ENCODE peak calls at places on chromosome 4, in nine cellular contexts. One of them, this sample, is unnamed.

GRCh38 chr4:23878912-23879732 is 10.7 kb downstream of the PPARGC1A start:
- DNase-seq in dorsolateral prefrontal cortex: no peak
- DNase-seq in GM23338: peak
- DNase-seq in tibial nerve: no peak
- DNase-seq in transverse colon: no peak
- DNase-seq in H9: no peak
- DNase-seq in cardiac muscle cell: peak
- DNase-seq in lung: no peak
- DNase-seq in OCI-LY7: no peak
- DNase-seq in this sample: no peak

GRCh38 chr4:77154074-77154473 is 2.9 kb upstream of the CCNG2 start:
- DNase-seq in dorsolateral prefrontal cortex: no peak
- DNase-seq in GM23338: no peak
- DNase-seq in tibial nerve: no peak
- DNase-seq in transverse colon: no peak
- DNase-seq in H9: no peak
- DNase-seq in cardiac muscle cell: no peak
- DNase-seq in lung: no peak
- DNase-seq in OCI-LY7: peak
- DNase-seq in this sample: no peak

GRCh38 chr4:15601862-15602261 is 53.3 kb downstream of the FBXL5 start:
- DNase-seq in dorsolateral prefrontal cortex: no peak
- DNase-seq in GM23338: no peak
- DNase-seq in tibial nerve: no peak
- DNase-seq in transverse colon: no peak
- DNase-seq in H9: no peak
- DNase-seq in cardiac muscle cell: no peak
- DNase-seq in lung: no peak
- DNase-seq in OCI-LY7: no peak
- DNase-seq in this sample: no peak

GRCh38 chr4:56243107-56243506 is 144.2 kb downstream of the AASDH start:
- DNase-seq in dorsolateral prefrontal cortex: no peak
- DNase-seq in GM23338: no peak
- DNase-seq in tibial nerve: no peak
- DNase-seq in transverse colon: no peak
- DNase-seq in H9: no peak
- DNase-seq in cardiac muscle cell: no peak
- DNase-seq in lung: no peak
- DNase-seq in OCI-LY7: no peak
- DNase-seq in this sample: no peak

GRCh38 chr4:156113138-156113537 is 159.5 kb upstream of the CTSO start:
- DNase-seq in dorsolateral prefrontal cortex: no peak
- DNase-seq in GM23338: peak
- DNase-seq in tibial nerve: no peak
- DNase-seq in transverse colon: no peak
- DNase-seq in H9: no peak
- DNase-seq in cardiac muscle cell: no peak
- DNase-seq in lung: no peak
- DNase-seq in OCI-LY7: no peak
- DNase-seq in this sample: no peak

GRCh38 chr4:147863111-147863747 is 131.3 kb downstream of the ARHGAP10 start:
- DNase-seq in dorsolateral prefrontal cortex: no peak
- DNase-seq in GM23338: no peak
- DNase-seq in tibial nerve: no peak
- DNase-seq in transverse colon: no peak
- DNase-seq in H9: no peak
- DNase-seq in cardiac muscle cell: no peak
- DNase-seq in lung: no peak
- DNase-seq in OCI-LY7: no peak
- DNase-seq in this sample: no peak

GRCh38 chr4:21709031-21709430 is 239.5 kb downstream of the KCNIP4 start:
- DNase-seq in dorsolateral prefrontal cortex: no peak
- DNase-seq in GM23338: no peak
- DNase-seq in tibial nerve: no peak
- DNase-seq in transverse colon: no peak
- DNase-seq in H9: no peak
- DNase-seq in cardiac muscle cell: no peak
- DNase-seq in lung: no peak
- DNase-seq in OCI-LY7: no peak
- DNase-seq in this sample: no peak

GRCh38 chr4:56739104-56739777 is 58.1 kb upstream of the HOPX start:
- DNase-seq in dorsolateral prefrontal cortex: no peak
- DNase-seq in GM23338: no peak
- DNase-seq in tibial nerve: no peak
- DNase-seq in transverse colon: no peak
- DNase-seq in H9: no peak
- DNase-seq in cardiac muscle cell: no peak
- DNase-seq in lung: no peak
- DNase-seq in OCI-LY7: no peak
- DNase-seq in this sample: no peak

GRCh38 chr4:81499840-81500239 is 28.1 kb upstream of the RASGEF1B start:
- DNase-seq in dorsolateral prefrontal cortex: no peak
- DNase-seq in GM23338: no peak
- DNase-seq in tibial nerve: no peak
- DNase-seq in transverse colon: peak
- DNase-seq in H9: no peak
- DNase-seq in cardiac muscle cell: no peak
- DNase-seq in lung: no peak
- DNase-seq in OCI-LY7: no peak
- DNase-seq in this sample: no peak

GRCh38 chr4:184978211-184978610 is 40.1 kb upstream of the HELT start:
- DNase-seq in dorsolateral prefrontal cortex: no peak
- DNase-seq in GM23338: no peak
- DNase-seq in tibial nerve: no peak
- DNase-seq in transverse colon: peak
- DNase-seq in H9: no peak
- DNase-seq in cardiac muscle cell: no peak
- DNase-seq in lung: peak
- DNase-seq in OCI-LY7: no peak
- DNase-seq in this sample: no peak

GRCh38 chr4:9989918-9990635 is 31.2 kb downstream of the SLC2A9 start:
- DNase-seq in dorsolateral prefrontal cortex: no peak
- DNase-seq in GM23338: no peak
- DNase-seq in tibial nerve: no peak
- DNase-seq in transverse colon: no peak
- DNase-seq in H9: no peak
- DNase-seq in cardiac muscle cell: no peak
- DNase-seq in lung: no peak
- DNase-seq in OCI-LY7: no peak
- DNase-seq in this sample: no peak

GRCh38 chr4:48909697-48910096 is 3.1 kb upstream of the OCIAD2 start:
- DNase-seq in dorsolateral prefrontal cortex: peak
- DNase-seq in GM23338: no peak
- DNase-seq in tibial nerve: no peak
- DNase-seq in transverse colon: peak
- DNase-seq in H9: peak
- DNase-seq in cardiac muscle cell: no peak
- DNase-seq in lung: peak
- DNase-seq in OCI-LY7: no peak
- DNase-seq in this sample: no peak

GRCh38 chr4:7811536-7812190 is 128.0 kb downstream of the AFAP1 start:
- DNase-seq in dorsolateral prefrontal cortex: no peak
- DNase-seq in GM23338: peak
- DNase-seq in tibial nerve: peak
- DNase-seq in transverse colon: peak
- DNase-seq in H9: no peak
- DNase-seq in cardiac muscle cell: no peak
- DNase-seq in lung: peak
- DNase-seq in OCI-LY7: no peak
- DNase-seq in this sample: no peak

GRCh38 chr4:106522839-106523238 is 154.3 kb upstream of the GIMD1 start:
- DNase-seq in dorsolateral prefrontal cortex: no peak
- DNase-seq in GM23338: peak
- DNase-seq in tibial nerve: no peak
- DNase-seq in transverse colon: no peak
- DNase-seq in H9: no peak
- DNase-seq in cardiac muscle cell: no peak
- DNase-seq in lung: no peak
- DNase-seq in OCI-LY7: no peak
- DNase-seq in this sample: no peak

GRCh38 chr4:38857354-38858096 is 908 bp upstream of the TLR6 start:
- DNase-seq in dorsolateral prefrontal cortex: no peak
- DNase-seq in GM23338: no peak
- DNase-seq in tibial nerve: peak
- DNase-seq in transverse colon: peak
- DNase-seq in H9: no peak
- DNase-seq in cardiac muscle cell: no peak
- DNase-seq in lung: peak
- DNase-seq in OCI-LY7: peak
- DNase-seq in this sample: peak

GRCh38 chr4:38856524-38857337 is at the start of gene TLR6:
- DNase-seq in dorsolateral prefrontal cortex: no peak
- DNase-seq in GM23338: peak
- DNase-seq in tibial nerve: peak
- DNase-seq in transverse colon: peak
- DNase-seq in H9: peak
- DNase-seq in cardiac muscle cell: peak
- DNase-seq in lung: peak
- DNase-seq in OCI-LY7: peak
- DNase-seq in this sample: no peak

GRCh38 chr4:38855466-38855865 is 1.2 kb downstream of the TLR6 start:
- DNase-seq in dorsolateral prefrontal cortex: no peak
- DNase-seq in GM23338: no peak
- DNase-seq in tibial nerve: no peak
- DNase-seq in transverse colon: no peak
- DNase-seq in H9: no peak
- DNase-seq in cardiac muscle cell: no peak
- DNase-seq in lung: no peak
- DNase-seq in OCI-LY7: peak
- DNase-seq in this sample: no peak

GRCh38 chr4:38858097-38858420 is 1.4 kb upstream of the TLR6 start:
- DNase-seq in dorsolateral prefrontal cortex: no peak
- DNase-seq in GM23338: no peak
- DNase-seq in tibial nerve: no peak
- DNase-seq in transverse colon: no peak
- DNase-seq in H9: no peak
- DNase-seq in cardiac muscle cell: no peak
- DNase-seq in lung: no peak
- DNase-seq in OCI-LY7: no peak
- DNase-seq in this sample: no peak

DNA sequence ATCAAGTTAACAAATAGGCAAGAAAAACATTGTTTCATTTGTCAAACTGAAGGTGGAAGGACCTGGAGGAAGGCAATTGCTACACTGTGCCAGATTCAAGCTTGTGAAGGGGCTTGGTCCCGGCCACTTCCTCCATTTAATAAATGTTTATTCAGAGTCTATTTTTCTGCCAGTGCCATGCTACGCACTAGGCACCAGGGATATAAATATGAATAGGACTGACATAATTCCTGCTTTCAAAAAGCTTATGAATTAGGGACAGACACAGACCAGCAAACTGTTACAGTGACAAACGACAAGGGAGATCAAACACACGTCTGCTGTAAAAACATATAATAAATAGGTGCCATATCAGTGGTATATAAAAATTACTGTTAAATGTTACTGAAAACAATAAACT is 571 bp downstream of the TLR6 start:
- DNase-seq in dorsolateral prefrontal cortex: no peak
- DNase-seq in GM23338: no peak
- DNase-seq in tibial nerve: no peak
- DNase-seq in transverse colon: no peak
- DNase-seq in H9: no peak
- DNase-seq in cardiac muscle cell: no peak
- DNase-seq in lung: no peak
- DNase-seq in OCI-LY7: peak
- DNase-seq in this sample: no peak
- H3K27ac ChIP-seq in dorsolateral prefrontal cortex: peak
- H3K27ac ChIP-seq in GM23338: no peak
- H3K27ac ChIP-seq in tibial nerve: peak
- H3K27ac ChIP-seq in transverse colon: peak
- H3K27ac ChIP-seq in H9: no peak
- H3K27ac ChIP-seq in cardiac muscle cell: no peak
- H3K27ac ChIP-seq in lung: no peak
- H3K27ac ChIP-seq in OCI-LY7: peak
- H3K27ac ChIP-seq in this sample: peak

DNA sequence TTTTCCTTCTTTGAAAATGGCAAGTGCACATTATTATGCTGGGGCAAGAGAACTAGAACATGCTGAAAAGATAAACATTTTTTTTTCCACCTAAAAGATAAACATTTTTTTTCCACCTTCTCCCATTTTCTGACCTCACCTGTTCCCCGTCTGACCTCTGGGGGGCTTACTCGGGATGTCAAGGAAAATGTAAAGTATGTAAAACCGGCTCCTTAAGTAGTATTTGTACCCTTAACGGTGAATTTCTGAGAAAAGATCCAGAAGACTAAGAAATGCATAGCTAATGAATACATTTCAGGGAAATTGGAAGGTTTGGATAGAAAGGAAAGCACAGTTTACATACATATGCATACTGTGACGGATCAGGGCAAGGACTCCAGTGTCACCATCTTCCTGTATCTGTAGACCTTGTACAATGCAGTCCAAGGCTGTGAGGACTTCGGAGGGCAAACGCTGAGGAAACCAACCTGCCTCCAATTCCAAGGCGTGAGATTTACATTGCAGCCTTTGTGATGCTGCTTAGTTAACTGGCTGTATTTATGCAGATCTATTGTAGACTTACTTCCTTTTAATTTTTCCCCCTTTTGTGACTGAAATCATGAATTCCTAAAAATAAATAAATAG is 2185.9 kb upstream of the TENM3 start:
- DNase-seq in dorsolateral prefrontal cortex: no peak
- DNase-seq in GM23338: peak
- DNase-seq in tibial nerve: no peak
- DNase-seq in transverse colon: no peak
- DNase-seq in H9: no peak
- DNase-seq in cardiac muscle cell: peak
- DNase-seq in lung: no peak
- DNase-seq in OCI-LY7: no peak
- DNase-seq in this sample: no peak
- H3K27ac ChIP-seq in dorsolateral prefrontal cortex: no peak
- H3K27ac ChIP-seq in GM23338: no peak
- H3K27ac ChIP-seq in tibial nerve: no peak
- H3K27ac ChIP-seq in transverse colon: no peak
- H3K27ac ChIP-seq in H9: no peak
- H3K27ac ChIP-seq in cardiac muscle cell: no peak
- H3K27ac ChIP-seq in lung: no peak
- H3K27ac ChIP-seq in OCI-LY7: no peak
- H3K27ac ChIP-seq in this sample: peak

GRCh38 chr4:17584502-17585213 is 7.7 kb downstream of the LAP3 start:
- DNase-seq in dorsolateral prefrontal cortex: no peak
- DNase-seq in GM23338: peak
- DNase-seq in tibial nerve: no peak
- DNase-seq in transverse colon: no peak
- DNase-seq in H9: no peak
- DNase-seq in cardiac muscle cell: no peak
- DNase-seq in lung: no peak
- DNase-seq in OCI-LY7: no peak
- DNase-seq in this sample: no peak
- H3K27ac ChIP-seq in dorsolateral prefrontal cortex: peak
- H3K27ac ChIP-seq in GM23338: peak
- H3K27ac ChIP-seq in tibial nerve: no peak
- H3K27ac ChIP-seq in transverse colon: no peak
- H3K27ac ChIP-seq in H9: no peak
- H3K27ac ChIP-seq in cardiac muscle cell: no peak
- H3K27ac ChIP-seq in lung: no peak
- H3K27ac ChIP-seq in OCI-LY7: no peak
- H3K27ac ChIP-seq in this sample: peak

DNA sequence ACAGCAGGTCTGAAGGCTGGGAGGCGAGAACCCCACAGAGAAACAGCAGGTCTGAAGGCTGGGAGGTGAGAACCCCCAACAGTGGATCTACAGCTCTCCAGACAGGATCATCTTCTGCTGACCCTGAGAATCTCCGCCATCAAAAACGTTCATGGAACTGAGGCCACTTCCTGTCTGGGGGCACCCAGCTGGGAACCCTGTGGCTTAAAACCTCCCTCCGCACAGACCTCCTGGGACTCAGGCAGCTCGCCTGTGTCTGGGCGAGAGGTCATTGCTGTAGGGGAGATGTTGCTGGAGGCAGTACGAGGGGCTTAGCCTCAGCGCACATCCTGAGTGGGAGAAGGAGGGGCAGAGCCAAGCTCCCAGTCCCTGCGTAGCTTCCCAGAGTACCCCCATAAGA is 15.1 kb upstream of the CLDN24 start:
- DNase-seq in dorsolateral prefrontal cortex: no peak
- DNase-seq in GM23338: no peak
- DNase-seq in tibial nerve: no peak
- DNase-seq in transverse colon: no peak
- DNase-seq in H9: no peak
- DNase-seq in cardiac muscle cell: no peak
- DNase-seq in lung: no peak
- DNase-seq in OCI-LY7: no peak
- DNase-seq in this sample: no peak
- H3K27ac ChIP-seq in dorsolateral prefrontal cortex: no peak
- H3K27ac ChIP-seq in GM23338: no peak
- H3K27ac ChIP-seq in tibial nerve: no peak
- H3K27ac ChIP-seq in transverse colon: no peak
- H3K27ac ChIP-seq in H9: no peak
- H3K27ac ChIP-seq in cardiac muscle cell: no peak
- H3K27ac ChIP-seq in lung: no peak
- H3K27ac ChIP-seq in OCI-LY7: no peak
- H3K27ac ChIP-seq in this sample: no peak